ENCODE peak calls at places on chromosome 10, in eight cellular contexts. One of them, this sample, is unnamed.
A peak's percentile ranks its signal among the peaks of the same experiment; 100 is the strongest.

GRCh38 chr10:86952106-86952505 is 5.3 kb downstream of the MMRN2 start:
- DNase-seq in posterior cingulate gyrus: peak; percentile 44
- DNase-seq in adipocyte: no peak
- DNase-seq in T-helper 9 cell: no peak
- DNase-seq in GM13976: no peak
- DNase-seq in A549: no peak
- DNase-seq in dorsolateral prefrontal cortex: no peak
- DNase-seq in iris pigment epithelial cell: no peak
- DNase-seq in this sample: no peak

GRCh38 chr10:61463035-61463909 is 10.1 kb upstream of the TMEM26 start:
- DNase-seq in iris pigment epithelial cell: peak; percentile 85
- DNase-seq in posterior cingulate gyrus: no peak
- DNase-seq in adipocyte: peak; percentile 88
- DNase-seq in T-helper 9 cell: no peak
- DNase-seq in A549: no peak
- DNase-seq in dorsolateral prefrontal cortex: no peak
- DNase-seq in GM13976: no peak
- DNase-seq in this sample: no peak

GRCh38 chr10:129937351-129937751 is 26.7 kb downstream of the EBF3 start:
- DNase-seq in adipocyte: no peak
- DNase-seq in dorsolateral prefrontal cortex: no peak
- DNase-seq in A549: no peak
- DNase-seq in iris pigment epithelial cell: no peak
- DNase-seq in GM13976: no peak
- DNase-seq in posterior cingulate gyrus: no peak
- DNase-seq in T-helper 9 cell: no peak
- DNase-seq in this sample: no peak

GRCh38 chr10:91709394-91709798 is 76.5 kb upstream of the PPP1R3C start:
- DNase-seq in adipocyte: peak; percentile 32
- DNase-seq in A549: no peak
- DNase-seq in T-helper 9 cell: no peak
- DNase-seq in posterior cingulate gyrus: no peak
- DNase-seq in dorsolateral prefrontal cortex: no peak
- DNase-seq in iris pigment epithelial cell: peak; percentile 54
- DNase-seq in GM13976: no peak
- DNase-seq in this sample: no peak

GRCh38 chr10:26029858-26030257 is 95.8 kb downstream of the MYO3A start:
- DNase-seq in adipocyte: no peak
- DNase-seq in posterior cingulate gyrus: no peak
- DNase-seq in dorsolateral prefrontal cortex: no peak
- DNase-seq in T-helper 9 cell: no peak
- DNase-seq in A549: no peak
- DNase-seq in iris pigment epithelial cell: no peak
- DNase-seq in GM13976: no peak
- DNase-seq in this sample: no peak

GRCh38 chr10:80104066-80104926 is 25.8 kb downstream of the TMEM254 start:
- DNase-seq in dorsolateral prefrontal cortex: no peak
- DNase-seq in A549: no peak
- DNase-seq in iris pigment epithelial cell: peak; percentile 87
- DNase-seq in GM13976: peak; percentile 47
- DNase-seq in T-helper 9 cell: no peak
- DNase-seq in posterior cingulate gyrus: no peak
- DNase-seq in adipocyte: peak; percentile 87
- DNase-seq in this sample: no peak

GRCh38 chr10:124695259-124695658 is 48.9 kb downstream of the FAM53B start:
- DNase-seq in A549: no peak
- DNase-seq in iris pigment epithelial cell: no peak
- DNase-seq in dorsolateral prefrontal cortex: no peak
- DNase-seq in T-helper 9 cell: no peak
- DNase-seq in adipocyte: no peak
- DNase-seq in posterior cingulate gyrus: no peak
- DNase-seq in GM13976: no peak
- DNase-seq in this sample: no peak

GRCh38 chr10:19302117-19302516 is 253.5 kb downstream of the MALRD1 start:
- DNase-seq in dorsolateral prefrontal cortex: no peak
- DNase-seq in posterior cingulate gyrus: no peak
- DNase-seq in GM13976: no peak
- DNase-seq in T-helper 9 cell: no peak
- DNase-seq in iris pigment epithelial cell: peak; percentile 60
- DNase-seq in A549: no peak
- DNase-seq in adipocyte: peak; percentile 13
- DNase-seq in this sample: no peak

GRCh38 chr10:61623101-61623500 is 39.6 kb upstream of the CABCOCO1 start:
- DNase-seq in iris pigment epithelial cell: no peak
- DNase-seq in posterior cingulate gyrus: no peak
- DNase-seq in A549: no peak
- DNase-seq in dorsolateral prefrontal cortex: no peak
- DNase-seq in T-helper 9 cell: no peak
- DNase-seq in adipocyte: no peak
- DNase-seq in GM13976: no peak
- DNase-seq in this sample: no peak

GRCh38 chr10:15620304-15620703 is 99.4 kb downstream of the ITGA8 start:
- DNase-seq in T-helper 9 cell: no peak
- DNase-seq in iris pigment epithelial cell: no peak
- DNase-seq in GM13976: no peak
- DNase-seq in posterior cingulate gyrus: no peak
- DNase-seq in dorsolateral prefrontal cortex: no peak
- DNase-seq in adipocyte: no peak
- DNase-seq in A549: no peak
- DNase-seq in this sample: no peak